ENCODE peak calls at places on chromosome 1, in four cellular contexts. S is EL, Q is Calu3, U is substantia nigra. D is an unnamed sample.

GRCh38 chr1:62325696-62326095 is 6.5 kb upstream of the KANK4 start:
- DNase-seq in S (peak), Q (no peak), U (no peak), D (no peak)

GRCh38 chr1:30527511-30528140 is 195.8 kb downstream of the MATN1 start:
- DNase-seq in S (peak), Q (no peak), U (no peak), D (peak)

GRCh38 chr1:237817277-237817676 is 73.4 kb downstream of the ZP4 start:
- DNase-seq in S (peak), Q (no peak), U (no peak), D (no peak)

GRCh38 chr1:55696891-55697290 is 481.7 kb upstream of the USP24 start:
- DNase-seq in S (no peak), Q (no peak), U (no peak), D (no peak)

GRCh38 chr1:222790115-222790514 is 24.7 kb upstream of the DISP1 start:
- DNase-seq in S (no peak), Q (no peak), U (no peak), D (no peak)

GRCh38 chr1:65310078-65310587 is 790 bp downstream of the DNAJC6 start:
- DNase-seq in S (no peak), Q (no peak), U (peak), D (no peak)

GRCh38 chr1:155136728-155137127 is 1.1 kb downstream of the SLC50A1 start:
- DNase-seq in S (no peak), Q (no peak), U (no peak), D (no peak)

GRCh38 chr1:40045182-40045581 is 4.7 kb downstream of the CAP1 start:
- DNase-seq in S (no peak), Q (no peak), U (no peak), D (no peak)

GRCh38 chr1:198258491-198258890 is 101.7 kb downstream of the NEK7 start:
- DNase-seq in S (peak), Q (no peak), U (no peak), D (no peak)

GRCh38 chr1:13702425-13703127 is 2.6 kb downstream of the PRDM2 start:
- DNase-seq in S (no peak), Q (no peak), U (no peak), D (no peak)

GRCh38 chr1:6007318-6008083 is 15.3 kb upstream of the NPHP4 start:
- DNase-seq in S (no peak), Q (no peak), U (no peak), D (no peak)

GRCh38 chr1:62294211-62294610 is 25.0 kb downstream of the KANK4 start:
- DNase-seq in S (peak), Q (peak), U (no peak), D (no peak)

GRCh38 chr1:179025125-179025974 is at the start of gene FAM20B:
- DNase-seq in S (peak), Q (peak), U (peak), D (peak)

GRCh38 chr1:87449348-87449963 is 120.8 kb downstream of the LMO4 start:
- DNase-seq in S (no peak), Q (peak), U (no peak), D (peak)

GRCh38 chr1:172951728-172952365 is 98.9 kb downstream of the TNFSF18 start:
- DNase-seq in S (peak), Q (peak), U (no peak), D (peak)

GRCh38 chr1:211331011-211331709 is 4.5 kb downstream of the TRAF5 start:
- DNase-seq in S (peak), Q (no peak), U (no peak), D (no peak)

GRCh38 chr1:179883739-179884138 is 1.7 kb downstream of the TOR1AIP1 start:
- DNase-seq in S (peak), Q (peak), U (no peak), D (no peak)

GRCh38 chr1:206766251-206766856 is 4.2 kb upstream of the IL19 start:
- DNase-seq in S (peak), Q (peak), U (peak), D (peak)

GRCh38 chr1:247104965-247105364 is 809 bp upstream of the ZNF669 start:
- DNase-seq in S (no peak), Q (no peak), U (no peak), D (no peak)

GRCh38 chr1:12344611-12345299 is 114.9 kb downstream of the VPS13D start:
- DNase-seq in S (no peak), Q (no peak), U (peak), D (peak)

GRCh38 chr1:20366076-20366765 is 75.5 kb downstream of the VWA5B1 start:
- DNase-seq in S (no peak), Q (no peak), U (no peak), D (no peak)

GRCh38 chr1:49765034-49765433 is 258.7 kb downstream of the AGBL4 start:
- DNase-seq in S (no peak), Q (peak), U (no peak), D (no peak)

GRCh38 chr1:6472391-6472790 is 6.4 kb upstream of the TNFRSF25 start:
- DNase-seq in S (no peak), Q (peak), U (no peak), D (no peak)

GRCh38 chr1:16980473-16981268 is at the start of gene MFAP2:
- DNase-seq in S (peak), Q (peak), U (no peak), D (no peak)

GRCh38 chr1:15288173-15288926 is 41.3 kb downstream of the FHAD1 start:
- DNase-seq in S (no peak), Q (no peak), U (no peak), D (no peak)

GRCh38 chr1:2184934-2185333 is 9.6 kb downstream of the FAAP20 start:
- DNase-seq in S (no peak), Q (no peak), U (no peak), D (no peak)

GRCh38 chr1:41915786-41916571 is 2.7 kb downstream of the HIVEP3 start:
- DNase-seq in S (no peak), Q (peak), U (peak), D (no peak)

GRCh38 chr1:53501065-53502005 is 42.1 kb downstream of the DMRTB1 start:
- DNase-seq in S (no peak), Q (no peak), U (no peak), D (no peak)

GRCh38 chr1:182035097-182035770 is 26.3 kb downstream of the ZNF648 start:
- DNase-seq in S (no peak), Q (no peak), U (no peak), D (no peak)